ENCODE peak calls at places on chromosomes 6 and 20, in seven cellular contexts. One of them, this sample, is unnamed.

GRCh38 chr20:38757145-38757800 is 9.0 kb downstream of the ACTR5 start:
- DNase-seq in EL: no peak
- DNase-seq in HT-29: no peak
- DNase-seq in adrenal gland: peak
- DNase-seq in cardiac muscle cell: peak
- DNase-seq in epithelial cell of proximal tubule: no peak
- DNase-seq in hepatocyte: no peak
- DNase-seq in this sample: no peak

GRCh38 chr20:58741384-58741783 is 48.8 kb downstream of the NPEPL1 start:
- DNase-seq in adrenal gland: no peak
- DNase-seq in HT-29: no peak
- DNase-seq in hepatocyte: no peak
- DNase-seq in epithelial cell of proximal tubule: no peak
- DNase-seq in cardiac muscle cell: no peak
- DNase-seq in EL: no peak
- DNase-seq in this sample: no peak

GRCh38 chr6:157614026-157614484 is 209.0 kb upstream of the SNX9 start:
- DNase-seq in HT-29: peak
- DNase-seq in hepatocyte: no peak
- DNase-seq in EL: peak
- DNase-seq in cardiac muscle cell: peak
- DNase-seq in epithelial cell of proximal tubule: no peak
- DNase-seq in adrenal gland: no peak
- DNase-seq in this sample: no peak

GRCh38 chr6:43986177-43986825 is 141.0 kb downstream of the MRPL14 start:
- DNase-seq in hepatocyte: no peak
- DNase-seq in EL: no peak
- DNase-seq in adrenal gland: no peak
- DNase-seq in epithelial cell of proximal tubule: no peak
- DNase-seq in cardiac muscle cell: no peak
- DNase-seq in HT-29: no peak
- DNase-seq in this sample: no peak

GRCh38 chr20:40265872-40266533 is 423.0 kb downstream of the MAFB start:
- DNase-seq in epithelial cell of proximal tubule: no peak
- DNase-seq in cardiac muscle cell: peak
- DNase-seq in hepatocyte: peak
- DNase-seq in HT-29: peak
- DNase-seq in EL: peak
- DNase-seq in adrenal gland: peak
- DNase-seq in this sample: no peak

GRCh38 chr6:125025164-125025854 is 63.1 kb downstream of the RNF217 start:
- DNase-seq in EL: no peak
- DNase-seq in cardiac muscle cell: no peak
- DNase-seq in hepatocyte: no peak
- DNase-seq in adrenal gland: no peak
- DNase-seq in epithelial cell of proximal tubule: no peak
- DNase-seq in HT-29: no peak
- DNase-seq in this sample: no peak

GRCh38 chr6:46756469-46757205 is 9.9 kb downstream of the ANKRD66 start:
- DNase-seq in EL: no peak
- DNase-seq in adrenal gland: no peak
- DNase-seq in HT-29: no peak
- DNase-seq in cardiac muscle cell: no peak
- DNase-seq in epithelial cell of proximal tubule: no peak
- DNase-seq in hepatocyte: no peak
- DNase-seq in this sample: no peak

GRCh38 chr6:127458817-127459216 is 372 bp downstream of the KIAA0408 start:
- DNase-seq in epithelial cell of proximal tubule: no peak
- DNase-seq in cardiac muscle cell: peak
- DNase-seq in HT-29: no peak
- DNase-seq in hepatocyte: peak
- DNase-seq in adrenal gland: no peak
- DNase-seq in EL: no peak
- DNase-seq in this sample: peak

GRCh38 chr6:137709424-137710281 is 157.4 kb upstream of the TNFAIP3 start:
- DNase-seq in cardiac muscle cell: no peak
- DNase-seq in hepatocyte: no peak
- DNase-seq in adrenal gland: no peak
- DNase-seq in EL: peak
- DNase-seq in epithelial cell of proximal tubule: no peak
- DNase-seq in HT-29: no peak
- DNase-seq in this sample: no peak

GRCh38 chr6:122789862-122790739 is 1.0 kb downstream of the SMPDL3A start:
- DNase-seq in EL: peak
- DNase-seq in HT-29: peak
- DNase-seq in epithelial cell of proximal tubule: no peak
- DNase-seq in adrenal gland: peak
- DNase-seq in cardiac muscle cell: no peak
- DNase-seq in hepatocyte: peak
- DNase-seq in this sample: peak

GRCh38 chr20:5128886-5129285 is 2.1 kb downstream of the CDS2 start:
- DNase-seq in adrenal gland: no peak
- DNase-seq in hepatocyte: peak
- DNase-seq in HT-29: no peak
- DNase-seq in EL: no peak
- DNase-seq in epithelial cell of proximal tubule: no peak
- DNase-seq in cardiac muscle cell: no peak
- DNase-seq in this sample: no peak

GRCh38 chr20:59633646-59634045 is 29.3 kb downstream of the PHACTR3 start:
- DNase-seq in EL: no peak
- DNase-seq in HT-29: no peak
- DNase-seq in adrenal gland: no peak
- DNase-seq in epithelial cell of proximal tubule: peak
- DNase-seq in hepatocyte: no peak
- DNase-seq in cardiac muscle cell: no peak
- DNase-seq in this sample: no peak

GRCh38 chr20:38986663-38987062 is 24.5 kb downstream of the DHX35 start:
- DNase-seq in EL: no peak
- DNase-seq in HT-29: no peak
- DNase-seq in cardiac muscle cell: peak
- DNase-seq in hepatocyte: no peak
- DNase-seq in adrenal gland: no peak
- DNase-seq in epithelial cell of proximal tubule: no peak
- DNase-seq in this sample: no peak

GRCh38 chr6:21666200-21666671 is 72.7 kb downstream of the SOX4 start:
- DNase-seq in cardiac muscle cell: peak
- DNase-seq in EL: no peak
- DNase-seq in HT-29: no peak
- DNase-seq in adrenal gland: no peak
- DNase-seq in hepatocyte: peak
- DNase-seq in epithelial cell of proximal tubule: no peak
- DNase-seq in this sample: peak

GRCh38 chr20:34529742-34530141 is 13.5 kb downstream of the DYNLRB1 start:
- DNase-seq in epithelial cell of proximal tubule: no peak
- DNase-seq in hepatocyte: no peak
- DNase-seq in HT-29: no peak
- DNase-seq in EL: no peak
- DNase-seq in adrenal gland: peak
- DNase-seq in cardiac muscle cell: no peak
- DNase-seq in this sample: peak

GRCh38 chr20:56826971-56827645 is 198.0 kb downstream of the TFAP2C start:
- DNase-seq in cardiac muscle cell: peak
- DNase-seq in HT-29: no peak
- DNase-seq in hepatocyte: peak
- DNase-seq in adrenal gland: no peak
- DNase-seq in epithelial cell of proximal tubule: no peak
- DNase-seq in EL: peak
- DNase-seq in this sample: peak

GRCh38 chr6:144613859-144614258 is 328.7 kb downstream of the UTRN start:
- DNase-seq in adrenal gland: no peak
- DNase-seq in HT-29: peak
- DNase-seq in hepatocyte: no peak
- DNase-seq in EL: no peak
- DNase-seq in cardiac muscle cell: no peak
- DNase-seq in epithelial cell of proximal tubule: no peak
- DNase-seq in this sample: no peak

GRCh38 chr20:16701296-16701695 is 28.5 kb upstream of the SNRPB2 start:
- DNase-seq in HT-29: peak
- DNase-seq in cardiac muscle cell: peak
- DNase-seq in adrenal gland: no peak
- DNase-seq in hepatocyte: no peak
- DNase-seq in epithelial cell of proximal tubule: no peak
- DNase-seq in EL: peak
- DNase-seq in this sample: no peak

GRCh38 chr6:25042984-25043725 is 107.4 kb upstream of the RIPOR2 start:
- DNase-seq in cardiac muscle cell: no peak
- DNase-seq in epithelial cell of proximal tubule: no peak
- DNase-seq in hepatocyte: no peak
- DNase-seq in HT-29: no peak
- DNase-seq in adrenal gland: no peak
- DNase-seq in EL: no peak
- DNase-seq in this sample: no peak

GRCh38 chr6:24775520-24776058 is 852 bp downstream of the GMNN start:
- DNase-seq in hepatocyte: peak
- DNase-seq in epithelial cell of proximal tubule: no peak
- DNase-seq in adrenal gland: peak
- DNase-seq in cardiac muscle cell: peak
- DNase-seq in HT-29: no peak
- DNase-seq in EL: peak
- DNase-seq in this sample: no peak

GRCh38 chr6:85436939-85437495 is 12.9 kb upstream of the NT5E start:
- DNase-seq in HT-29: no peak
- DNase-seq in EL: no peak
- DNase-seq in cardiac muscle cell: no peak
- DNase-seq in adrenal gland: no peak
- DNase-seq in epithelial cell of proximal tubule: no peak
- DNase-seq in hepatocyte: no peak
- DNase-seq in this sample: no peak

GRCh38 chr20:20138301-20139064 is 86.2 kb downstream of the CFAP61 start:
- DNase-seq in hepatocyte: no peak
- DNase-seq in cardiac muscle cell: no peak
- DNase-seq in adrenal gland: no peak
- DNase-seq in HT-29: no peak
- DNase-seq in epithelial cell of proximal tubule: no peak
- DNase-seq in EL: no peak
- DNase-seq in this sample: no peak

GRCh38 chr20:562232-562897 is 18.8 kb upstream of the CSNK2A1 start:
- DNase-seq in adrenal gland: no peak
- DNase-seq in hepatocyte: no peak
- DNase-seq in EL: no peak
- DNase-seq in epithelial cell of proximal tubule: no peak
- DNase-seq in HT-29: no peak
- DNase-seq in cardiac muscle cell: no peak
- DNase-seq in this sample: no peak

GRCh38 chr20:53949319-53949839 is 121.0 kb downstream of the BCAS1 start:
- DNase-seq in epithelial cell of proximal tubule: no peak
- DNase-seq in EL: peak
- DNase-seq in adrenal gland: peak
- DNase-seq in cardiac muscle cell: peak
- DNase-seq in hepatocyte: no peak
- DNase-seq in HT-29: peak
- DNase-seq in this sample: peak

GRCh38 chr20:57266251-57267157 is at the start of gene BMP7:
- DNase-seq in HT-29: no peak
- DNase-seq in hepatocyte: peak
- DNase-seq in cardiac muscle cell: no peak
- DNase-seq in adrenal gland: no peak
- DNase-seq in epithelial cell of proximal tubule: no peak
- DNase-seq in EL: no peak
- DNase-seq in this sample: peak

This sample was measured in islet precursor cell.